ENCODE peak calls at places on chromosome 19, in four cellular contexts. F, G, C and H are unnamed samples.

GRCh38 chr19:38221421-38221820 is 2.6 kb downstream of the DPF1 start:
- DNase-seq in F (no peak), G (no peak), C (no peak), H (no peak)

GRCh38 chr19:42253245-42254082 is 1.5 kb downstream of the ERF start:
- DNase-seq in F (peak), G (peak), C (peak), H (peak)

GRCh38 chr19:44636439-44637389 is 7.0 kb upstream of the PVR start:
- DNase-seq in F (no peak), G (no peak), C (no peak), H (no peak)

GRCh38 chr19:815775-816499 is 5.8 kb downstream of the PLPPR3 start:
- DNase-seq in F (no peak), G (no peak), C (no peak), H (no peak)

GRCh38 chr19:3499738-3500428 is 591 bp downstream of the DOHH start:
- DNase-seq in F (no peak), G (no peak), C (no peak), H (no peak)

GRCh38 chr19:14413765-14414171 is 5.4 kb downstream of the DDX39A start:
- DNase-seq in F (no peak), G (no peak), C (no peak), H (peak)

GRCh38 chr19:55386515-55386947 is 799 bp downstream of the RPL28 start:
- DNase-seq in F (no peak), G (no peak), C (peak), H (no peak)

GRCh38 chr19:34253711-34254551 is 423 bp upstream of the GARRE1 start:
- DNase-seq in F (no peak), G (no peak), C (peak), H (peak)

GRCh38 chr19:40982594-40983101 is 8.4 kb upstream of the CYP2B6 start:
- DNase-seq in F (no peak), G (no peak), C (no peak), H (peak)

GRCh38 chr19:22052644-22053013 is 345 bp downstream of the ZNF257 start:
- DNase-seq in F (no peak), G (peak), C (no peak), H (no peak)

GRCh38 chr19:19407640-19407933 is 2.1 kb downstream of the GATAD2A start:
- DNase-seq in F (no peak), G (no peak), C (no peak), H (no peak)

GRCh38 chr19:45340232-45340898 is at the start of gene KLC3:
- DNase-seq in F (peak), G (peak), C (peak), H (no peak)

GRCh38 chr19:39448271-39448670 is 2.9 kb downstream of the SUPT5H start:
- DNase-seq in F (no peak), G (no peak), C (no peak), H (peak)

GRCh38 chr19:13208131-13208963 is 58.1 kb downstream of the IER2 start:
- DNase-seq in F (no peak), G (peak), C (peak), H (peak)

GRCh38 chr19:33146209-33146608 is 14.3 kb downstream of the WDR88 start:
- DNase-seq in F (no peak), G (no peak), C (no peak), H (no peak)

GRCh38 chr19:40006273-40006691 is 9.4 kb downstream of the ZNF546 start:
- DNase-seq in F (peak), G (no peak), C (no peak), H (peak)

GRCh38 chr19:50739132-50739746 is 16.1 kb downstream of the CLEC11A start:
- DNase-seq in F (no peak), G (no peak), C (no peak), H (no peak)

GRCh38 chr19:20414133-20414532 is 151.4 kb downstream of the ZNF737 start:
- DNase-seq in F (no peak), G (no peak), C (no peak), H (no peak)

GRCh38 chr19:18895828-18896341 is at the start of gene CERS1:
- DNase-seq in F (peak), G (no peak), C (no peak), H (peak)

GRCh38 chr19:46404039-46404883 is 9.1 kb downstream of the CCDC8 start:
- DNase-seq in F (no peak), G (peak), C (peak), H (peak)

GRCh38 chr19:6334490-6335285 is 1.3 kb upstream of the ACER1 start:
- DNase-seq in F (no peak), G (no peak), C (no peak), H (no peak)

GRCh38 chr19:38731654-38732301 is 12.5 kb downstream of the CAPN12 start:
- DNase-seq in F (no peak), G (peak), C (peak), H (no peak)

GRCh38 chr19:1082165-1082927 is 12.8 kb downstream of the POLR2E start:
- DNase-seq in F (no peak), G (peak), C (peak), H (no peak)

GRCh38 chr19:38033658-38034150 is 126.7 kb downstream of the SIPA1L3 start:
- DNase-seq in F (no peak), G (no peak), C (no peak), H (no peak)

GRCh38 chr19:30174791-30175190 is 197.4 kb upstream of the ZNF536 start:
- DNase-seq in F (no peak), G (no peak), C (no peak), H (no peak)

GRCh38 chr19:21260164-21260847 is 68.9 kb downstream of the ZNF708 start:
- DNase-seq in F (no peak), G (no peak), C (no peak), H (no peak)

GRCh38 chr19:45569619-45570421 is 14.8 kb downstream of the OPA3 start:
- DNase-seq in F (no peak), G (peak), C (peak), H (peak)